ENCODE peak calls at places on chromosomes 6 and 20, in ten cellular contexts. S is pancreas; Y is esophagus squamous epithelium; L is uterus; O is colonic mucosa; F is Panc1; P is ascending aorta; U is DND-41; A is CD4-positive, alpha-beta memory T cell; C is GM12878. M is an unnamed sample. For H3K27me3 and H3K4me1, the result is how much of the 10 kb centered on the place peaks cover.

GRCh38 chr6:149642829-149643580 is 5.5 kb downstream of the KATNA1 start:
- DNase-seq in A (no peak), L (no peak), C (no peak), F (no peak), Y (no peak), U (no peak), O (no peak), S (no peak), P (no peak), M (no peak)

GRCh38 chr6:124780621-124781020 is 181.6 kb upstream of the RNF217 start:
- DNase-seq in Y (no peak), P (no peak), U (no peak), S (no peak), A (no peak), C (no peak), L (no peak), F (no peak), O (no peak), M (no peak)

GRCh38 chr6:7914991-7915789 is 4.6 kb upstream of the TXNDC5 start:
- DNase-seq in F (no peak), L (peak), C (no peak), U (no peak), A (no peak), Y (no peak), O (no peak), P (no peak), S (no peak), M (no peak)

GRCh38 chr20:48189177-48189576 is 403.9 kb upstream of the SULF2 start:
- DNase-seq in Y (no peak), U (peak), P (no peak), A (no peak), O (no peak), C (peak), F (no peak), S (no peak), L (no peak), M (no peak)

GRCh38 chr6:103858003-103858402 is 1001.7 kb downstream of the HACE1 start:
- DNase-seq in U (no peak), P (no peak), C (no peak), F (no peak), A (no peak), Y (no peak), S (no peak), L (no peak), O (no peak), M (no peak)

GRCh38 chr6:127077886-127078285 is 40.6 kb upstream of the RSPO3 start:
- DNase-seq in F (no peak), Y (no peak), L (no peak), S (no peak), A (no peak), O (no peak), U (no peak), P (no peak), C (no peak), M (no peak)

GRCh38 chr6:21664263-21665081 is 70.9 kb downstream of the SOX4 start:
- DNase-seq in P (no peak), O (peak), Y (no peak), S (no peak), A (no peak), L (peak), U (no peak), F (no peak), C (no peak), M (no peak)

GRCh38 chr6:34496103-34496685 is 30.3 kb downstream of the PACSIN1 start:
- DNase-seq in A (no peak), F (no peak), U (no peak), S (no peak), L (no peak), C (no peak), Y (no peak), P (no peak), O (no peak), M (no peak)

GRCh38 chr6:91822581-91822980 is 1235.7 kb upstream of the MAP3K7 start:
- DNase-seq in C (no peak), U (no peak), Y (no peak), O (no peak), S (no peak), F (no peak), L (no peak), A (no peak), P (no peak), M (no peak)

GRCh38 chr6:40720375-40720748 is 133.2 kb upstream of the LRFN2 start:
- DNase-seq in C (no peak), S (no peak), F (no peak), A (no peak), P (no peak), O (no peak), Y (no peak), U (peak), L (no peak), M (no peak)

GRCh38 chr6:3624268-3625136 is 127.0 kb downstream of the PXDC1 start:
- DNase-seq in S (no peak), O (no peak), U (no peak), A (no peak), P (no peak), C (no peak), L (no peak), F (no peak), Y (no peak), M (no peak)

DNA sequence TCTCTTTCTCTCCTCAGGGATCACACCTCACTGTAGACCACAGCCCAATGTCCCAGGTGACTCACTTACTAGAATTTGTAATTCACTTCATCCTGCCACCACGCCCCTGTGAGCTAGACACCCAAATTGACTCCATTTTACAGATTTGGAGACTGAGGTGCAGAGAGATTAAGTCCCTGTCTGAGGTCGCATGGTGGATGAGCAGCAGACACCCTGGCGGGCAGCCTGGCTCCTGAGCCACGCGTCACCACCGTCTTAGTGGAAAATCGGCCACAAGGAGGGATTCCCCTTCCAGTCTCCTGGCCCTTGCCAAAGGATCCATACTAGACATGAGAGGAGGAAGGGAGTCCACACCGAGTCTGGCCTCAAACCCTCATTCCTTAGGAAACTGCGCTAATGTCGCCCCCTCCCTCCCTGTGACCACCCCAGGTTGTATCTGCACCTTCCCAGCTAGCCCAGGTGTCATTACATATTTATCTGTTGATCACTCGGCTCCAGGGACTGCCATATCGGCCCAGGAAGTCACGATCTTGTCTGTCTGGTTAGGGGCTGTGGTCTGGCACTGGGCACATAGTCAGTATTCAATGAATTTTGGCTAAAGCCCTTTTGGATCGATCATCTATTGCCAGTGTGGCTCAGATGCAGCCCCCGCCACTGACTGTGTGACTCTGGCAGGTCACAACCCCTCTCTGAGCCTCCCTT is 25.7 kb upstream of the PTGIS start:
- DNase-seq in S (no peak), U (peak), C (no peak), A (no peak), Y (no peak), F (no peak), O (no peak), P (no peak), L (no peak), M (no peak)
- H3K27ac ChIP-seq in S (no peak), U (peak), C (no peak), A (no peak), Y (peak), F (peak), O (peak), P (peak), L (peak), M (no peak)

GRCh38 chr6:168960557-168960956 is 293.1 kb downstream of the THBS2 start:
- DNase-seq in C (no peak), A (no peak), Y (no peak), S (no peak), O (no peak), F (no peak), P (no peak), L (no peak), U (no peak), M (no peak)
- H3K27me3 ChIP-seq in C (under half), A (under half), Y (under half), S (under half), O (under half), F (under half), P (under half), L (under half), U (under half), M (under half)

DNA sequence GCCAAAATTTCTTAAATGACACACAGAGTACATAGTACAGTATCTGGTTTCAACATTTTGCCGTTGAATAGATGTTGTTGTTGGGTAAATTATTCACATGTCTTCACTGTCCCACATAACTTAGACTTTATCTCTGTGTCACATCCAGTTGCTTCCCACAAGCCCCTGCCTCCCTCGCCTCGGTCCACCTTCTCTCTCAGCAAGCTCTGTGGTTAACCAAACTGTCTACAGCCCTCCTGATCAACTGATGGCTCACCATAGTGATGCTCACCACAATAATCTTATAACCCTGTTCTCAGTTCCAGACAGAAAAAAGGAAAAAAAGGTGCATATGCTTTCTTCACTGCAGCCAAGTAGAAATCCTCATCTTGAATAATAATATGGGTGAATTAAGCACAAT is 23.0 kb downstream of the IL17F start:
- DNase-seq in P (no peak), F (no peak), Y (no peak), U (peak), L (no peak), C (no peak), O (no peak), S (no peak), A (no peak), M (no peak)
- H3K4me1 ChIP-seq in P (under half), F (under half), Y (under half), U (under half), L (under half), C (under half), O (under half), S (under half), A (under half), M (under half)

GRCh38 chr6:161313940-161314509 is 40.2 kb upstream of the AGPAT4 start:
- DNase-seq in U (no peak), C (no peak), F (no peak), Y (no peak), A (no peak), P (no peak), L (no peak), S (no peak), O (no peak), M (no peak)

GRCh38 chr6:161316531-161316930 is 42.7 kb upstream of the AGPAT4 start:
- DNase-seq in L (no peak), P (no peak), U (no peak), C (no peak), O (no peak), S (no peak), A (no peak), Y (no peak), F (no peak), M (no peak)

GRCh38 chr6:161319231-161319630 is 45.4 kb upstream of the AGPAT4 start:
- DNase-seq in P (no peak), F (no peak), U (no peak), C (no peak), S (no peak), A (no peak), L (no peak), Y (no peak), O (no peak), M (no peak)

GRCh38 chr6:161318456-161318855 is 44.6 kb upstream of the AGPAT4 start:
- DNase-seq in P (no peak), S (no peak), U (no peak), C (no peak), O (no peak), Y (no peak), A (no peak), F (no peak), L (no peak), M (no peak)
- H3K27ac ChIP-seq in P (no peak), S (no peak), U (no peak), C (no peak), O (no peak), Y (no peak), A (no peak), F (no peak), L (no peak), M (no peak)

GRCh38 chr6:30122515-30122914 is 9.6 kb upstream of the TRIM31 start:
- DNase-seq in A (no peak), Y (no peak), O (peak), S (no peak), U (no peak), F (no peak), C (no peak), P (no peak), L (no peak), M (no peak)
- H3K27me3 ChIP-seq in A (under half), Y (under half), O (under half), S (under half), U (under half), F (under half), C (under half), P (under half), L (under half), M (under half)

DNA sequence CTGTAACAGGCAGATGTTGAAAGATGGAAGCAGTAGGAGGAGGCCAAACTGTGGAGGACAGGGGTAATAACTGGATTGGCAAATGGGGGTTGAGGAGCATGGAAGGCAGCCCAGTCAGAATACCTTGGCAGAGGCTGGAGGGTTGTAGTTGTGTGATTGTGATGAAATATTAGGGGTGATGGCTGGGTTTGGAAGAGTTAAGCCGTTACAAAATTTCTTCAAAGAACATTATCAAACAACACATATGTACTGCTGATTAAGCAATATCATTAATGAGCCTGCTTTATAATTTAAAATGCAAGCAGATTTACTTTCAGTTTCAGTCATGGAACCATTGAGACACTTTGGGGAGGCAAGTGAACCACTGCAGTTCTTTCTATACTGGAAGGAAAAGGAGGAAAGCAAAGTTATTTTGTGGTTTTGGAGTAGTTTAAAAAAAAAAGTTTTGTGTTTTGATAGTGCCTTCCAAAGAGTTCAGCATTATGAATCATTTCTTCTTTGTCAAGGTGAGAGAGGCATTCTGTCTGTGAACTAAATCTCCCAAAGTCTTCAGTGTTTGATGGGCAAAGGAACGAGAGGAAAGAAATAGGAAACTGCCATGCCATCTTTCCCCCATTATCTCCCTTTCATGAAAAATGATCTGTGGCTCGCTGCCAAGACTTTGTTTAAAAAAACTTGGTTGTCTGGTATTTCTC is 20.7 kb downstream of the FOXO3 start:
- DNase-seq in P (no peak), Y (no peak), O (peak), A (peak), L (peak), U (peak), F (no peak), C (no peak), S (no peak), M (no peak)
- H3K4me1 ChIP-seq in P (under half), Y (half or more), O (under half), A (half or more), L (under half), U (under half), F (under half), C (under half), S (under half), M (under half)

DNA sequence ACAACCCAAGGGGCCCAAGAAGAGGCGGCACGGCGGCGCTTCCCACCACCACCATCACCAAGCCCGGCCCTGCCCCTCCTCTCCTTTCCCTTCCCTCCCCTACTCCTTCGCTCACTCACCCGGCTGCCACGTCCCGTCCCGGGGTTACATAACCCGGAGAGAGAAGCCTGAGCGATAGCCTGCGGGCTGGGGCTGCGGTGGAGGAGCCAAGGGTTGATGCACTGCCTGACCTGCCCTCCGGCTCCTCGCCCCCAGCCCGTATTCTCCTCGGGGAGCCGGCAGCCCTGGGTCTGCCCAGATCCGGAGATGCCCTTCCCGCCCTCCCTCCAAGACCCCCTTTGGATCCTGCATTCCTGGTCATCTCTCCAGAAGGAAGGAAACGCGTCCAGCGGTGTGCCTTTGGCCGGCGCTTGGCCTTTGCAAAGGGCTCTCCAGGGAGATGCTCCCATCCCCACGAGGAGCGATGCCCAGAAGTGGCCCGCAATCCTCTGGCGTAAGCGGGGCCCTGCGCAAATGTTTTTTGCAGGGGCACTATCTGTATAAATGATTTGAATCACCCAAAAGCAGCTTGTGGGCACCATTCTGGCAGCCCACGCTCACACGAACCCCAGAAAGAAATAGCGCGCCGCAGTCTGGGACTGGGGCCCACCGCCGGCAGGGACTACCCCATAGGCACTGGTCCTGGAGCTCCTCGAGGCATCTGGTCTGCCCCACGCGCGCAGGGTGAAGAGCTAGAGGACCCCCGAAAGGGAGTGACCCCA is 4.7 kb upstream of the CPXM1 start:
- DNase-seq in Y (no peak), F (no peak), P (peak), U (no peak), C (no peak), A (no peak), L (no peak), S (no peak), O (no peak), M (no peak)
- H3K27ac ChIP-seq in Y (no peak), F (no peak), P (no peak), U (no peak), C (no peak), A (no peak), L (no peak), S (no peak), O (no peak), M (no peak)

DNA sequence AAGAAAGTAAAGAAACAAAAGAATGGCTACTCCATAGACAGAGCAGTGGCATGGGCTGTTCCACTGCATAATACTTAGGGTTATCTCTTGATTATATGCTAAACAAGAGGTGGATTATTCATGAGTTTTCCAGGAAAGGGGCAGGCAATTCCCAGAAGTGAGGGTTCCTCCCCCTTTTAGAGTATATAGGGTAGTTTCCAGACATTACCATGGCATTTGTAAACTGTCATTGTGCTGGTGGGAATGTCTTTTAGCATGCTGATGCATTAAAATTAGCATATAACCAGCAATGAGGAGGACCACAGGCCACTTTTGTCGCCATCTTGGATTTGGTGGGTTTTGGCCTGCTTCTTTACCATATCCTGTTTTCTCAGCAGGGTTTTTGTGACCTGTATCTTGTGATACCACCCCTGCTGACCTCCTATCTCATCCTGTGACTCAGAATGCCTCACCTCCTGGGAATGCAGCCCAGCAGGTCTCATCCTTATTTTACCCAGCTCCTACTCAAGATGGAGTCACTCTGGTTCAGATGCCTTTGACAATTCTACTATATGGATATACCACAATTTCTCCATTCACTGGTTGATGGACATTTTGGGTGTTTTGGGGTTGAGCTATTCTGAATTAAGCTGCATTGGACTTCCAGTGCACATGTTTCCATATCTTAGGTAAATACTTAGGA is 280.6 kb downstream of the FARS2 start:
- DNase-seq in O (no peak), C (no peak), U (no peak), F (peak), P (no peak), S (no peak), L (no peak), Y (no peak), A (no peak), M (no peak)
- H3K27me3 ChIP-seq in O (under half), C (under half), U (under half), F (under half), P (under half), S (under half), L (under half), Y (under half), A (under half), M (under half)

DNA sequence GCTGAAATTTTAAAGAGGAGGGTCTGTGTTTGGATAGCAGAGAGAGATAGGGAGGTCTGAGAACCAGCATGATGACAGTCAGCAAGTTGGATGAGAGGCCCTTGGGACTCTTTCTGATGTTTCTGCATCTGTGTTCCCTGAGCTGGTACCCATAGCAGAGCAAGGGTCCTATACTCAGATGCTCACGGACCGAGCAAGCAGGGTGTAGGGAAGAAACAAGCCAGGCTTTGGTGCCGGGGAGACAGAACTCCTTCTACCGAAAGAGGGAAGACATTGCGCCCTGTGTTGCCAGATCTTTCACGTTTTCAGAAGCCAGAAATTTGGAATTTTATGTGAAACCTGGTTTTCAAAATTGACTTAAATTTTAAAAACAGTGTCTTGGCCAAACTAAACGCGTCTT is 34.6 kb downstream of the NEDD9 start:
- DNase-seq in U (no peak), C (no peak), F (no peak), P (no peak), A (no peak), Y (no peak), L (no peak), S (no peak), O (no peak), M (no peak)
- H3K4me1 ChIP-seq in U (half or more), C (under half), F (under half), P (under half), A (under half), Y (under half), L (under half), S (under half), O (under half), M (under half)

GRCh38 chr6:158708239-158708638 is 58.4 kb downstream of the SYTL3 start:
- DNase-seq in F (no peak), L (peak), U (no peak), Y (no peak), S (no peak), P (no peak), A (no peak), O (no peak), C (no peak), M (no peak)
- H3K27ac ChIP-seq in F (no peak), L (peak), U (no peak), Y (peak), S (no peak), P (peak), A (no peak), O (no peak), C (no peak), M (no peak)